ENCODE peak calls at places on chromosomes 11 and 22, in nine cellular contexts. W is aorta, X is esophagus muscularis mucosa, Q is prostate gland, P is Peyer's patch, C is adrenal gland, A is cardiac muscle cell, S is transverse colon, B is uterus. M is an unnamed sample.
A peak's percentile ranks its signal among the peaks of the same experiment; 100 is the strongest.

GRCh38 chr11:75500742-75501141 is 25.0 kb downstream of the GDPD5 start:
- DNase-seq in W (no peak), X (no peak), Q (no peak), P (no peak), C (no peak), A (no peak), S (no peak), B (no peak), M (no peak)

GRCh38 chr11:22922672-22923071 is 62.4 kb upstream of the CCDC179 start:
- DNase-seq in W (no peak), X (no peak), Q (no peak), P (no peak), C (no peak), A (no peak), S (no peak), B (no peak), M (no peak)

GRCh38 chr11:69111578-69112247 is 44.0 kb upstream of the SMIM38 start:
- DNase-seq in W (peak; percentile 42), X (no peak), Q (no peak), P (no peak), C (no peak), A (no peak), S (no peak), B (no peak), M (no peak)

GRCh38 chr22:40176921-40177737 is 596 bp upstream of the TNRC6B start:
- DNase-seq in W (peak; percentile 76), X (no peak), Q (peak; percentile 69), P (peak; percentile 71), C (peak; percentile 67), A (peak; percentile 17), S (peak; percentile 55), B (peak; percentile 65), M (peak; percentile 68)

GRCh38 chr22:20093437-20093836 is 13.4 kb downstream of the DGCR8 start:
- DNase-seq in W (peak; percentile 68), X (no peak), Q (peak; percentile 70), P (peak; percentile 26), C (no peak), A (no peak), S (no peak), B (no peak), M (peak; percentile 50)

GRCh38 chr11:60610702-60611101 is 88.7 kb upstream of the MS4A8 start:
- DNase-seq in W (no peak), X (no peak), Q (no peak), P (no peak), C (no peak), A (no peak), S (no peak), B (no peak), M (no peak)

GRCh38 chr11:130455493-130456127 is 7.2 kb downstream of the ADAMTS15 start:
- DNase-seq in W (peak; percentile 71), X (no peak), Q (no peak), P (peak; percentile 57), C (no peak), A (no peak), S (peak; percentile 29), B (no peak), M (no peak)

GRCh38 chr22:32650553-32651345 is 150.8 kb upstream of the TIMP3 start:
- DNase-seq in W (no peak), X (no peak), Q (no peak), P (no peak), C (no peak), A (no peak), S (no peak), B (no peak), M (peak; percentile 60)

GRCh38 chr22:19759459-19759993 is 1.1 kb upstream of the TBX1 start:
- DNase-seq in W (no peak), X (no peak), Q (no peak), P (no peak), C (no peak), A (no peak), S (no peak), B (no peak), M (peak; percentile 42)

GRCh38 chr22:38067771-38068360 is 10.7 kb downstream of the PICK1 start:
- DNase-seq in W (no peak), X (no peak), Q (no peak), P (no peak), C (no peak), A (no peak), S (no peak), B (no peak), M (no peak)

GRCh38 chr11:62273789-62274275 is 3.9 kb downstream of the SCGB2A2 start:
- DNase-seq in W (no peak), X (no peak), Q (no peak), P (no peak), C (no peak), A (no peak), S (no peak), B (no peak), M (no peak)

GRCh38 chr22:31561238-31561887 is 65.0 kb downstream of the SFI1 start:
- DNase-seq in W (peak; percentile 87), X (no peak), Q (peak; percentile 74), P (peak; percentile 87), C (peak; percentile 92), A (peak; percentile 89), S (peak; percentile 84), B (peak; percentile 64), M (peak; percentile 56)

GRCh38 chr22:48821346-48822186 is 1006.1 kb downstream of the BRD1 start:
- DNase-seq in W (no peak), X (no peak), Q (no peak), P (peak; percentile 24), C (no peak), A (no peak), S (no peak), B (no peak), M (no peak)

GRCh38 chr22:48819991-48820390 is 1007.7 kb downstream of the BRD1 start:
- DNase-seq in W (no peak), X (no peak), Q (no peak), P (peak; percentile 26), C (no peak), A (no peak), S (no peak), B (no peak), M (no peak)

GRCh38 chr22:48819232-48819631 is 1008.4 kb downstream of the BRD1 start:
- DNase-seq in W (no peak), X (no peak), Q (no peak), P (peak; percentile 39), C (no peak), A (no peak), S (no peak), B (no peak), M (no peak)

GRCh38 chr22:48822278-48823233 is 1005.1 kb downstream of the BRD1 start:
- DNase-seq in W (no peak), X (no peak), Q (no peak), P (peak; percentile 29), C (no peak), A (no peak), S (no peak), B (no peak), M (no peak)

GRCh38 chr22:48820481-48821345 is 1007.0 kb downstream of the BRD1 start:
- DNase-seq in W (no peak), X (no peak), Q (no peak), P (peak; percentile 39), C (no peak), A (no peak), S (no peak), B (no peak), M (no peak)
- H3K27me3 ChIP-seq in W (no peaks in the 10 kb centered on the region), X (no peaks in the 10 kb centered on the region), Q (peaks cover 10% of the 10 kb centered on the region), P (no peaks in the 10 kb centered on the region), C (peaks cover 4% of the 10 kb centered on the region), A (no peaks in the 10 kb centered on the region), S (peaks cover 6% of the 10 kb centered on the region), B (no peaks in the 10 kb centered on the region), M (no peaks in the 10 kb centered on the region)

GRCh38 chr11:59175104-59175503 is 3.2 kb downstream of the DTX4 start:
- DNase-seq in W (no peak), X (peak; percentile 79), Q (no peak), P (no peak), C (no peak), A (no peak), S (no peak), B (no peak), M (no peak)
- H3K4me3 ChIP-seq in W (no peak overlapping the region), X (no peak overlapping the region), Q (no peak overlapping the region), P (peak overlapping the region; percentile 93), C (no peak overlapping the region), A (no peak overlapping the region), S (peak overlapping the region; percentile 91), B (no peak overlapping the region), M (peak overlapping the region; percentile 62)

DNA sequence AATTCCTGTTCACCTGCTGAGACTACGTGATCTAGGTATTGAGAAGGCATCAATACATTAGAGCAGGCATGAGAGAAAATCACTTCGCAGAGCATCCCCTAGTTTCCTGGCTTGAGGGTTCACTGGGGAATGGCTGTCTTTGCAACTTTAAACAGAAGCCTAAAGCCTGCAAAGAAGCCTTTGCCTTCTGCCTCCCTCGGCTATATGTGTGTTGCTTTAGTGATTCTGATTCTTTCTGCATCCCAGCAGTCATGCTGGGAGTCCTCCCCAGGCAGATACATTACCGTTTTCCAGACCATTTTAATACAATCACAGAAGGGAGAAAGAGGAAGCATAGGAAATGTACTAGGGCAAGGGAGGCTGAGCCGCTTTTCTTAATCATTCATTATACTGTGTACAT is 773.2 kb upstream of the LRRC4C start:
- DNase-seq in W (no peak), X (no peak), Q (no peak), P (no peak), C (no peak), A (no peak), S (no peak), B (no peak), M (no peak)
- H3K9me3 ChIP-seq in W (no peaks in the 10 kb centered on the region), X (no peaks in the 10 kb centered on the region), Q (no peaks in the 10 kb centered on the region), P (no peaks in the 10 kb centered on the region), C (no peaks in the 10 kb centered on the region), A (no peaks in the 10 kb centered on the region), S (no peaks in the 10 kb centered on the region), B (no peaks in the 10 kb centered on the region), M (no peaks in the 10 kb centered on the region)

GRCh38 chr22:35174398-35174797 is 82.9 kb upstream of the HMGXB4 start:
- DNase-seq in W (no peak), X (no peak), Q (no peak), P (no peak), C (no peak), A (no peak), S (no peak), B (no peak), M (no peak)

GRCh38 chr22:35175392-35175791 is 81.9 kb upstream of the HMGXB4 start:
- DNase-seq in W (no peak), X (peak; percentile 91), Q (no peak), P (no peak), C (no peak), A (no peak), S (no peak), B (no peak), M (no peak)

GRCh38 chr22:35173655-35174054 is 83.6 kb upstream of the HMGXB4 start:
- DNase-seq in W (no peak), X (peak; percentile 91), Q (no peak), P (no peak), C (no peak), A (no peak), S (no peak), B (no peak), M (no peak)

GRCh38 chr22:35177811-35178210 is 79.5 kb upstream of the HMGXB4 start:
- DNase-seq in W (no peak), X (peak; percentile 75), Q (peak; percentile 51), P (no peak), C (no peak), A (no peak), S (no peak), B (no peak), M (no peak)

GRCh38 chr22:35178446-35178845 is 78.8 kb upstream of the HMGXB4 start:
- DNase-seq in W (no peak), X (peak; percentile 26), Q (no peak), P (no peak), C (no peak), A (no peak), S (no peak), B (no peak), M (no peak)
- H3K27me3 ChIP-seq in W (no peaks in the 10 kb centered on the region), X (no peaks in the 10 kb centered on the region), Q (no peaks in the 10 kb centered on the region), P (no peaks in the 10 kb centered on the region), C (no peaks in the 10 kb centered on the region), A (peaks cover 5% of the 10 kb centered on the region), S (peaks cover 2% of the 10 kb centered on the region), B (no peaks in the 10 kb centered on the region), M (no peaks in the 10 kb centered on the region)

GRCh38 chr11:34204396-34205279 is 99.2 kb downstream of the NAT10 start:
- DNase-seq in W (no peak), X (no peak), Q (no peak), P (peak; percentile 68), C (no peak), A (no peak), S (no peak), B (no peak), M (peak; percentile 16)
- H3K4me3 ChIP-seq in W (no peak overlapping the region), X (no peak overlapping the region), Q (no peak overlapping the region), P (no peak overlapping the region), C (no peak overlapping the region), A (no peak overlapping the region), S (no peak overlapping the region), B (no peak overlapping the region), M (no peak overlapping the region)